ENCODE peak calls at places on chromosomes 16 and 17, in seven cellular contexts. One of them, this sample, is unnamed.

GRCh38 chr17:27224526-27225315 is 69.2 kb upstream of the WSB1 start:
- DNase-seq in HL-60: no peak
- DNase-seq in SHP77 treated with DMSO at 0.1 percent for 48 hours: no peak
- DNase-seq in activated CD4-positive, alpha-beta T cell treated with anti-CD3 and anti-CD28 coated beads for 24 hours: no peak
- DNase-seq in cerebellar nuclear complex: no peak
- DNase-seq in CD4-positive, alpha-beta T cell: no peak
- DNase-seq in HAP-1: no peak
- DNase-seq in this sample: no peak

GRCh38 chr16:19375561-19376158 is 42.0 kb upstream of the TMC5 start:
- DNase-seq in HL-60: no peak
- DNase-seq in HAP-1: peak; percentile 64
- DNase-seq in CD4-positive, alpha-beta T cell: no peak
- DNase-seq in SHP77 treated with DMSO at 0.1 percent for 48 hours: no peak
- DNase-seq in cerebellar nuclear complex: no peak
- DNase-seq in activated CD4-positive, alpha-beta T cell treated with anti-CD3 and anti-CD28 coated beads for 24 hours: peak; percentile 8
- DNase-seq in this sample: peak; percentile 51

GRCh38 chr17:307741-308507 is 44.7 kb downstream of the RPH3AL start:
- DNase-seq in activated CD4-positive, alpha-beta T cell treated with anti-CD3 and anti-CD28 coated beads for 24 hours: no peak
- DNase-seq in HAP-1: no peak
- DNase-seq in SHP77 treated with DMSO at 0.1 percent for 48 hours: no peak
- DNase-seq in HL-60: no peak
- DNase-seq in cerebellar nuclear complex: no peak
- DNase-seq in CD4-positive, alpha-beta T cell: no peak
- DNase-seq in this sample: no peak

GRCh38 chr17:58764373-58764772 is 8.7 kb downstream of the PPM1E start:
- DNase-seq in SHP77 treated with DMSO at 0.1 percent for 48 hours: no peak
- DNase-seq in activated CD4-positive, alpha-beta T cell treated with anti-CD3 and anti-CD28 coated beads for 24 hours: no peak
- DNase-seq in HL-60: no peak
- DNase-seq in HAP-1: no peak
- DNase-seq in cerebellar nuclear complex: no peak
- DNase-seq in CD4-positive, alpha-beta T cell: no peak
- DNase-seq in this sample: no peak

GRCh38 chr17:17841620-17842025 is 4.8 kb upstream of the SREBF1 start:
- DNase-seq in HL-60: no peak
- DNase-seq in cerebellar nuclear complex: no peak
- DNase-seq in CD4-positive, alpha-beta T cell: no peak
- DNase-seq in HAP-1: no peak
- DNase-seq in activated CD4-positive, alpha-beta T cell treated with anti-CD3 and anti-CD28 coated beads for 24 hours: no peak
- DNase-seq in SHP77 treated with DMSO at 0.1 percent for 48 hours: no peak
- DNase-seq in this sample: no peak

GRCh38 chr17:66492500-66493123 is 190.2 kb downstream of the PRKCA start:
- DNase-seq in HAP-1: no peak
- DNase-seq in HL-60: no peak
- DNase-seq in activated CD4-positive, alpha-beta T cell treated with anti-CD3 and anti-CD28 coated beads for 24 hours: no peak
- DNase-seq in SHP77 treated with DMSO at 0.1 percent for 48 hours: no peak
- DNase-seq in cerebellar nuclear complex: no peak
- DNase-seq in CD4-positive, alpha-beta T cell: no peak
- DNase-seq in this sample: no peak

GRCh38 chr17:78179372-78179771 is 7.5 kb downstream of the TK1 start:
- DNase-seq in activated CD4-positive, alpha-beta T cell treated with anti-CD3 and anti-CD28 coated beads for 24 hours: no peak
- DNase-seq in HAP-1: no peak
- DNase-seq in HL-60: no peak
- DNase-seq in SHP77 treated with DMSO at 0.1 percent for 48 hours: no peak
- DNase-seq in cerebellar nuclear complex: no peak
- DNase-seq in CD4-positive, alpha-beta T cell: no peak
- DNase-seq in this sample: no peak

GRCh38 chr17:82870091-82870491 is 30.3 kb upstream of the ZNF750 start:
- DNase-seq in SHP77 treated with DMSO at 0.1 percent for 48 hours: no peak
- DNase-seq in HL-60: no peak
- DNase-seq in cerebellar nuclear complex: no peak
- DNase-seq in HAP-1: no peak
- DNase-seq in CD4-positive, alpha-beta T cell: no peak
- DNase-seq in activated CD4-positive, alpha-beta T cell treated with anti-CD3 and anti-CD28 coated beads for 24 hours: no peak
- DNase-seq in this sample: no peak

GRCh38 chr17:63399856-63400255 is 46.2 kb downstream of the CYB561 start:
- DNase-seq in HL-60: no peak
- DNase-seq in HAP-1: no peak
- DNase-seq in activated CD4-positive, alpha-beta T cell treated with anti-CD3 and anti-CD28 coated beads for 24 hours: no peak
- DNase-seq in SHP77 treated with DMSO at 0.1 percent for 48 hours: no peak
- DNase-seq in cerebellar nuclear complex: no peak
- DNase-seq in CD4-positive, alpha-beta T cell: no peak
- DNase-seq in this sample: no peak

GRCh38 chr16:728131-728889 is 1.4 kb downstream of the HAGHL start:
- DNase-seq in cerebellar nuclear complex: no peak
- DNase-seq in SHP77 treated with DMSO at 0.1 percent for 48 hours: no peak
- DNase-seq in CD4-positive, alpha-beta T cell: peak; percentile 46
- DNase-seq in HL-60: peak; percentile 81
- DNase-seq in activated CD4-positive, alpha-beta T cell treated with anti-CD3 and anti-CD28 coated beads for 24 hours: peak; percentile 57
- DNase-seq in HAP-1: peak; percentile 94
- DNase-seq in this sample: peak; percentile 83

GRCh38 chr17:29549169-29549935 is 17.5 kb downstream of the ABHD15 start:
- DNase-seq in cerebellar nuclear complex: no peak
- DNase-seq in activated CD4-positive, alpha-beta T cell treated with anti-CD3 and anti-CD28 coated beads for 24 hours: no peak
- DNase-seq in HL-60: no peak
- DNase-seq in CD4-positive, alpha-beta T cell: no peak
- DNase-seq in HAP-1: peak; percentile 63
- DNase-seq in SHP77 treated with DMSO at 0.1 percent for 48 hours: no peak
- DNase-seq in this sample: no peak

GRCh38 chr17:64773836-64774761 is 112.0 kb upstream of the SMURF2 start:
- DNase-seq in cerebellar nuclear complex: no peak
- DNase-seq in SHP77 treated with DMSO at 0.1 percent for 48 hours: peak; percentile 45
- DNase-seq in activated CD4-positive, alpha-beta T cell treated with anti-CD3 and anti-CD28 coated beads for 24 hours: no peak
- DNase-seq in HL-60: peak; percentile 22
- DNase-seq in HAP-1: peak; percentile 68
- DNase-seq in CD4-positive, alpha-beta T cell: no peak
- DNase-seq in this sample: no peak